ENCODE peak calls at places on chromosomes 2 and 18, in four cellular contexts. W is HL-60, S is K562, H is GM12891. X is an unnamed sample.

GRCh38 chr2:8115966-8116365 is 565.9 kb upstream of the ID2 start:
- DNase-seq in H (no peak), W (no peak), S (no peak), X (no peak)

GRCh38 chr2:215369191-215369760 is 57.4 kb downstream of the ATIC start:
- DNase-seq in W (no peak), S (no peak), H (no peak), X (no peak)

GRCh38 chr2:232781765-232782164 is 5.4 kb upstream of the KCNJ13 start:
- DNase-seq in W (no peak), H (no peak), S (no peak), X (peak)

GRCh38 chr18:64806232-64806631 is 657.3 kb upstream of the LINC00305 start:
- DNase-seq in S (no peak), H (no peak), W (no peak), X (no peak)

GRCh38 chr2:168596881-168597280 is 140.8 kb downstream of the CERS6 start:
- DNase-seq in W (no peak), S (no peak), H (no peak), X (no peak)

GRCh38 chr18:4101009-4101408 is 354.1 kb downstream of the DLGAP1 start:
- DNase-seq in W (no peak), S (no peak), H (no peak), X (no peak)

GRCh38 chr18:51399491-51400122 is 202.1 kb upstream of the MEX3C start:
- DNase-seq in W (no peak), S (no peak), H (no peak), X (no peak)

GRCh38 chr2:215414674-215415073 is 21.2 kb downstream of the FN1 start:
- DNase-seq in W (no peak), H (no peak), S (no peak), X (no peak)

GRCh38 chr2:85468096-85468703 is 49.7 kb downstream of the SH2D6 start:
- DNase-seq in W (no peak), H (no peak), S (peak), X (no peak)

GRCh38 chr2:85470850-85471800 is 52.6 kb downstream of the SH2D6 start:
- DNase-seq in S (no peak), H (no peak), W (no peak), X (no peak)

GRCh38 chr2:85472265-85472664 is 53.8 kb downstream of the SH2D6 start:
- DNase-seq in W (no peak), H (no peak), S (no peak), X (no peak)

GRCh38 chr2:85468704-85469349 is 50.3 kb downstream of the SH2D6 start:
- DNase-seq in S (peak), H (no peak), W (no peak), X (no peak)
- TF ChIP-seq SPI1 in S (no peak), H (no peak), W (no peak), X (no peak)

DNA sequence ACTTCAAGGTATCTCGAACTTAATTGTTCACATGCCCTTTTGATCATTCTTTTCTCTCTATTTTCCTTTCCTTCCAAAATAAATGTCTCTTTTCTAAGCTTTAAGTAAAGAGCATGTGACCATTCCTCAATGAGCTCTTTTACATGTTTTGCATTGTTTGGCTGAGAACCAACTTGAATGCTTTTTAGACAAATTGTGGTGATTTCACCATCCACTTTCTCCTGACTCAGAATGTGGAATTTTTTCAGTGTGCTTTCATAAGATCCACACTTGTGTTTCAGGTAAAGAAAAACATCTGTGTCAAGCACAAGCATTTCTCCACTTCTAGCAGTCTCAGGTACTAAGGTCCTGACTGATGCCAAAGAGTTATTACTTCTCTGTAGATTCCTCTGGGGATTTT is 10.7 kb downstream of the RBM43 start:
- DNase-seq in H (no peak), W (no peak), S (no peak), X (no peak)
- TF ChIP-seq SPI1 in H (no peak), W (no peak), S (no peak), X (no peak)

GRCh38 chr2:74457129-74457548 is 1.1 kb upstream of the WBP1 start:
- DNase-seq in W (no peak), H (no peak), S (no peak), X (no peak)
- TF ChIP-seq SPI1 in W (no peak), H (no peak), S (no peak), X (no peak)

GRCh38 chr2:174259981-174260380 is 11.6 kb upstream of the OLA1 start:
- DNase-seq in S (no peak), W (no peak), H (no peak), X (no peak)
- TF ChIP-seq SPI1 in S (no peak), W (no peak), H (no peak), X (no peak)

DNA sequence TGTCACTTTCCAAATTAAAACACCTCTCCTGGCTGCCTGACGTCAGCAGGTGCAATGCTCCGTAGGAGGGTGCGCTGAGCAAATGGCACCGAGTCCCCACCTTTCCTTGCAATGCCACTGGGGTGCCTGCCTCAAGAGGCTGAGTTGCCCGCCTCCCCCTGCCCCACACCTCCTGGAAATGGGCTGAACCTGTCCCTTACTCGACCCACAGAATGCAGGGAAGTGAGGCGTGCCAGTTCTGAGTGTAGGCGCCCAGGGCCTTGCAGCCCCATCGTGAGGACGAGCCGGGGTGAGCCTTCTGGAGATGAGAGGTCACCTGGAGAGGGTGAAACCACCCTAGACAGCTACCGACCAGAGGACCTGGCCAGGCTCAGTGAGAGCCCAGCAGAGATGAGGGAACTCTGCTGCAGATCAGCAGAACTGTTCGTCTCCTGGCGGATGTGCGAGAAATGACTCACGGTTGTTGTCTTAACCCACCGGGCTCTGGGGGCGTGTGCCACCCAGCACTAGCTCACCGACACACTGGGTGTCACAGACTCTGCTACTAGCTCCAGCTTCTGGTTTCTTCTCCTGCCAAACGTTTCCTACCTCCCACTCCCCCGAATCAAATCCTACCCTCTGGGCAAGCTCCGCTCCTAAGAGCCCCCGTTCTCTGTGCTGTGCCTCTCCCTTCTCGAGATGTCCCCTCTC is 168.7 kb upstream of the HDAC4 start:
- DNase-seq in H (no peak), S (no peak), W (no peak), X (no peak)
- TF ChIP-seq SPI1 in H (no peak), S (no peak), W (no peak), X (no peak)

GRCh38 chr2:163856941-163857340 is 121.1 kb upstream of the FIGN start:
- DNase-seq in W (no peak), H (no peak), S (no peak), X (no peak)

GRCh38 chr2:163863073-163863472 is 127.3 kb upstream of the FIGN start:
- DNase-seq in S (no peak), H (no peak), W (no peak), X (no peak)

DNA sequence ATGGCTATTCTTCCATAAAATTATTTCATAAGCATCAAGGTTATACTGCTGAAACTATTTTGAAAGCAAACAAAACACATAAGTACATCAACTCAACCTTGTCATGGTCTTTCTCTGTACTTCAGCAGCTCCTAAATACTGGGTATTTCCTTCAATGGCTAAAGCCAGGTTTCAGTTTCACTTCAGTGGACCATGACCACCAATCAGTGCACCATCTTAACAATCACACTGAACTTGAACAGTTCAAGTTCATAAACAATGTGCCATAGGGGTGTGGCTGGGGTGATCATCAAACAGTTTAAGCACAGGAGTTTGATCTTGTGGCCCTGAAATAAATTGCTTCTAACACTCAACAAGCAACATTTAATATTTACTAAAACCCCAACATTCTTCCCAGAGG is 124.1 kb upstream of the FIGN start:
- DNase-seq in W (no peak), S (no peak), H (no peak), X (no peak)
- TF ChIP-seq SPI1 in W (no peak), S (no peak), H (no peak), X (no peak)

DNA sequence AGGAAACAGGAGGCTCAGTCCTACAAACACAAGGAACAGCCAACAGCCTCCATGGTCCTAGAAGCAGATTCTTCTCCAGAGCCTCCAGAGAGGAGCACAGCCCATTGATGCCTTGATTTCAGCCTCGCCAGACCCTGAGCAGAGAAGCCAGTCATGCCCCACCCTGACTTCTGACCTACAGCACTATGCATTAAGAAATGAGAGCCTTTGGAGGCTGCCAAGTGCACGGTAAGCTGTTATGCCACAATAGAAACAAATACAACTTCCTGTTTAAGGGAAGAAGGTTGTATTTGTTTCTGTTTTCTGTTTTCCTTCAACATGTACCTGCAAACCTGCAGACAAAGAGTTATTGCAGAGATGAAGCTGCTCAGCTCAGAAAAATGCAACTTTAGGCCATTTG is 181.3 kb upstream of the AGAP1 start:
- DNase-seq in H (no peak), W (no peak), S (no peak), X (no peak)
- TF ChIP-seq SPI1 in H (no peak), W (no peak), S (no peak), X (no peak)

GRCh38 chr18:12721495-12722275 is 18.8 kb downstream of the PSMG2 start:
- DNase-seq in W (no peak), S (no peak), H (no peak), X (no peak)

GRCh38 chr18:12726774-12727550 is 24.1 kb downstream of the PSMG2 start:
- DNase-seq in S (peak), W (peak), H (no peak), X (no peak)

GRCh38 chr18:12722731-12723130 is 19.9 kb downstream of the PSMG2 start:
- DNase-seq in S (no peak), H (no peak), W (no peak), X (no peak)
- TF ChIP-seq SPI1 in S (no peak), H (no peak), W (no peak), X (no peak)

GRCh38 chr2:74379851-74380789 is at the start of gene DCTN1:
- DNase-seq in H (peak), S (peak), W (no peak), X (no peak)
- TF ChIP-seq SPI1 in H (no peak), S (no peak), W (no peak), X (no peak)